ENCODE peak calls at places on chromosomes 13 and 19, in five cellular contexts. One of them, this sample, is unnamed.

GRCh38 chr19:46732966-46733692 is 12.7 kb upstream of the FKRP start:
- DNase-seq in GM12878: no peak
- DNase-seq in SK-N-SH: no peak
- DNase-seq in K562: no peak
- DNase-seq in HepG2: no peak
- DNase-seq in this sample: peak

GRCh38 chr19:619286-620002 is 13.9 kb downstream of the POLRMT start:
- DNase-seq in GM12878: no peak
- DNase-seq in HepG2: no peak
- DNase-seq in SK-N-SH: no peak
- DNase-seq in K562: no peak
- DNase-seq in this sample: no peak

GRCh38 chr13:51632643-51633357 is 48.5 kb downstream of the WDFY2 start:
- DNase-seq in SK-N-SH: no peak
- DNase-seq in K562: no peak
- DNase-seq in GM12878: no peak
- DNase-seq in HepG2: peak
- DNase-seq in this sample: no peak

GRCh38 chr13:112679381-112679780 is 10.5 kb upstream of the ATP11A start:
- DNase-seq in HepG2: no peak
- DNase-seq in GM12878: no peak
- DNase-seq in SK-N-SH: no peak
- DNase-seq in K562: no peak
- DNase-seq in this sample: no peak

GRCh38 chr13:75365724-75366173 is 116.2 kb downstream of the TBC1D4 start:
- DNase-seq in GM12878: peak
- DNase-seq in SK-N-SH: no peak
- DNase-seq in K562: no peak
- DNase-seq in HepG2: no peak
- DNase-seq in this sample: no peak

GRCh38 chr13:48532146-48532472 is 771 bp downstream of the RCBTB2 start:
- DNase-seq in K562: no peak
- DNase-seq in SK-N-SH: no peak
- DNase-seq in HepG2: no peak
- DNase-seq in GM12878: peak
- DNase-seq in this sample: peak

GRCh38 chr19:49555600-49556411 is 24.6 kb downstream of the NOSIP start:
- DNase-seq in SK-N-SH: peak
- DNase-seq in K562: peak
- DNase-seq in GM12878: no peak
- DNase-seq in HepG2: no peak
- DNase-seq in this sample: peak

GRCh38 chr13:109665781-109666249 is 120.6 kb downstream of the IRS2 start:
- DNase-seq in HepG2: no peak
- DNase-seq in SK-N-SH: no peak
- DNase-seq in GM12878: no peak
- DNase-seq in K562: no peak
- DNase-seq in this sample: no peak

GRCh38 chr13:76383671-76384461 is 502.3 kb downstream of the KCTD12 start:
- DNase-seq in GM12878: no peak
- DNase-seq in K562: no peak
- DNase-seq in SK-N-SH: peak
- DNase-seq in HepG2: no peak
- DNase-seq in this sample: no peak

GRCh38 chr19:54439174-54439851 is 9.7 kb upstream of the LENG8 start:
- DNase-seq in HepG2: peak
- DNase-seq in SK-N-SH: peak
- DNase-seq in GM12878: no peak
- DNase-seq in K562: no peak
- DNase-seq in this sample: no peak

GRCh38 chr19:29943615-29944014 is 1.6 kb downstream of the URI1 start:
- DNase-seq in SK-N-SH: no peak
- DNase-seq in HepG2: no peak
- DNase-seq in K562: no peak
- DNase-seq in GM12878: no peak
- DNase-seq in this sample: no peak

GRCh38 chr13:28657784-28658538 is 969 bp upstream of the POMP start:
- DNase-seq in K562: no peak
- DNase-seq in SK-N-SH: peak
- DNase-seq in GM12878: peak
- DNase-seq in HepG2: no peak
- DNase-seq in this sample: peak

GRCh38 chr13:28658796-28659610 is at the start of gene POMP:
- DNase-seq in K562: peak
- DNase-seq in GM12878: peak
- DNase-seq in HepG2: peak
- DNase-seq in SK-N-SH: peak
- DNase-seq in this sample: peak

GRCh38 chr13:28655566-28655965 is 3.4 kb upstream of the POMP start:
- DNase-seq in K562: no peak
- DNase-seq in HepG2: no peak
- DNase-seq in SK-N-SH: no peak
- DNase-seq in GM12878: no peak
- DNase-seq in this sample: no peak

GRCh38 chr13:28659611-28659970 is 661 bp downstream of the POMP start:
- DNase-seq in GM12878: no peak
- DNase-seq in HepG2: no peak
- DNase-seq in K562: no peak
- DNase-seq in SK-N-SH: no peak
- DNase-seq in this sample: no peak

GRCh38 chr13:28658539-28658795 is 463 bp upstream of the POMP start:
- DNase-seq in K562: no peak
- DNase-seq in HepG2: no peak
- DNase-seq in SK-N-SH: peak
- DNase-seq in GM12878: no peak
- DNase-seq in this sample: no peak
- TF ChIP-seq GABPA in K562: no peak
- TF ChIP-seq GABPA in HepG2: no peak
- TF ChIP-seq GABPA in SK-N-SH: no peak
- TF ChIP-seq GABPA in GM12878: no peak
- TF ChIP-seq GABPA in this sample: no peak

DNA sequence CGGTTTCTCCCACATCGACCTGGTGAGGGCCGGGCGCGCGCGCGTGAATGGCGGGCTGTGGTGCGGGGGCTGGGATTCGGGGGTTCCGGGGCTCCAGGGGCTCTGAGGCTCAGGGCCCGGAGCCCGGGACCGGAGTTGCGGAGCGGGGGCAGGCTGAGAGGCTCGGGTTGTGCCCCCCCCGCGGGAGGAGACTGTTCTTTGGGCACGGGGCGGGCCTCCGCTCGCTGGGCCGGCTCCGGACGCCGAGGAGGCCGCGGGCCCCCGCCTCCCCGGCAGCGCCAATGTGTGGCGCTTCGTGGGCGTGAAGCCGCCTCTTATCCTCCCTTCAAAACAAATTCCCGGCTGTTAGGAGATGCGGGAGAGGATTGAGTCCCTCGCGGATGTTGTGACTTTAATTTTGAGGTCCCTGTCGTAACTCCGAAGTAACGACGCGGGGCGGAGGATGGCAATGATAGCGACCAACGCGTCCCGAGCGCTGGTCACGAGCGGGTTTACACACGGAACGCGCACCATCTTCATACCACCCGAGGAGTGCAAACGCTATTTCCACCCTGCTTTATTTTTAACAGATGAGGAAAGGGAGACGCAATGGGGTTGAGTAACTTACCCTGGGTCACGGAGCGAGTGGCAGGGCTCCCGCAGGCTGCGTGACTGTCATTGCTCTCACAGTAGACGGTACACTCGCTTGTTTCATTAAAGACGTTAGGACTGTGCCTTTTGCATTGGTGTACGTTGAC is 536 bp downstream of the UBA2 start:
- DNase-seq in HepG2: peak
- DNase-seq in SK-N-SH: peak
- DNase-seq in K562: peak
- DNase-seq in GM12878: no peak
- DNase-seq in this sample: peak
- TF ChIP-seq REST in HepG2: no peak
- TF ChIP-seq REST in SK-N-SH: no peak
- TF ChIP-seq REST in K562: no peak
- TF ChIP-seq REST in GM12878: no peak
- TF ChIP-seq REST in this sample: no peak

DNA sequence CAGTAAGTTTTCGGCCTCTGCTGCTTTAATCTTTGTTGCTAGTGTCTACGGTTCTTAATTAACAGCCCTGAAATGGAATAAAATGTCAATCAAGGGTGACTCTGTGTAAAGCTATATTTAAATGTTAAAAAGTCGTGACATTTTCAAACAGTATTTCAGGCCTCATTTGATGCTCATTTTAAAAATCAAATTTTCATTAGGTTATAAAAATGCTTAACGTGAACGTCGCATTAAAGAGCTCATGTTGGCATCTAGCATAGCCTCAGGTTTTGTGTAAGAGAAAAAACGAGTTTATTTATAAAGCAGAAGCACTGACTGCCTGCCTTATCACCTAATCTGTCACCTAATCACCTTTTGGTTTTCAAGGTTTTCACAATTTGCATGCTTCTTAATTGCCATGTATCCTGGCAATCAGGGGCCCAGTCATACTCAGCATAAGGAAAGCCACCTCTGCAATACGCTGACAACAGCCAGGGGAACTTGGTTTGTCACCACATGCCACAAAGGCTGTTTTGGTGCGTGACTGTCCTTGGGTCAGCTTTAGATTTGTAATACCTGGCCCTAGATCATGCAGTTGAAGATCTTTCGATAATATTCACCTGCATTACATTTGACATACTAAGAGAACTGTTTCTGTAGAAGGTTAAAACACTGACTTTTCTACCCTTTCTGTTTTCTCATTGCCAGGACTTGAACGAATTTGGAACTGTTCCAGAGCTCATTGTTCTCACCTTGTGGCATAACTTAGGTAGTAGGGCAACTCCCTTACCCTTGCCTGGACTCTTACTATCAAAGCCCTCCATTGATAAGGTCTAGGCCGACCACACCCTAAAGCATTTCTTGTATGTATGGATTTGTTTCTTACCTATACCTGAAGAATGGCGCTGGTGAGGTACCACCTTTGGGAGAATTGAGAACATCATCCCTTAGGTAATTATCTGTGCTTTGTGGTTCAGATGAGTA is 112.5 kb downstream of the TEX26 start:
- DNase-seq in SK-N-SH: no peak
- DNase-seq in GM12878: peak
- DNase-seq in HepG2: no peak
- DNase-seq in K562: no peak
- DNase-seq in this sample: no peak
- TF ChIP-seq CTCF in SK-N-SH: no peak
- TF ChIP-seq CTCF in GM12878: no peak
- TF ChIP-seq CTCF in HepG2: no peak
- TF ChIP-seq CTCF in K562: no peak
- TF ChIP-seq CTCF in this sample: no peak

DNA sequence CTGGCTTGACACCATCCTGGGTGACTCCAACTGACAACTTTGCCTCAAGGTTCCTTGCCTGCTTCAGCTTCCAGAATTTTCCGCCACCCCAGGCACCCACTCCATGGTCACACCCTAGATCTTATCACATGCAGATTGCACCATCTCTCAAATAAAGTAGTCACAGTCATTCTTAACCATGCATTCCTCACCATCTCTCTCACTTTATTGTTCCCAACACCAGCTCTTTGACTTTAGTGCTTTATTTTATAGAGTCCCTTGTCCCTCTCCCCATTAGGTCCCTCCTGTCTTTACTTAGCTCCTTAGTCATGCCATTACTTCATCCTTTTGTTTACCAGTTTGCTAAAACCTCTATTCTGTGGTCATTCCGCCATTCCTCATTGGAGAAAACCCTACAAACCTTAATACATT is 351.7 kb downstream of the SPRY2 start:
- DNase-seq in HepG2: no peak
- DNase-seq in GM12878: no peak
- DNase-seq in K562: no peak
- DNase-seq in SK-N-SH: no peak
- DNase-seq in this sample: no peak
- TF ChIP-seq GABPA in HepG2: no peak
- TF ChIP-seq GABPA in GM12878: no peak
- TF ChIP-seq GABPA in K562: no peak
- TF ChIP-seq GABPA in SK-N-SH: no peak
- TF ChIP-seq GABPA in this sample: no peak

This sample was measured in HL-60.